ENCODE peak calls at places on chromosomes 13 and 19, in ten cellular contexts. One of them, this sample, is unnamed.

GRCh38 chr19:13298565-13299481 is 148.6 kb downstream of the IER2 start:
- DNase-seq in PC-3: no peak
- DNase-seq in esophagus squamous epithelium: no peak
- DNase-seq in fibroblast of the aortic adventitia: no peak
- DNase-seq in cardiac fibroblast: no peak
- DNase-seq in uterus: no peak
- DNase-seq in Peyer's patch: no peak
- DNase-seq in heart left ventricle: no peak
- DNase-seq in heart right ventricle: no peak
- DNase-seq in Caco-2: no peak
- DNase-seq in this sample: no peak

GRCh38 chr19:9858766-9859165 is 23.6 kb downstream of the PIN1 start:
- DNase-seq in PC-3: no peak
- DNase-seq in esophagus squamous epithelium: no peak
- DNase-seq in fibroblast of the aortic adventitia: no peak
- DNase-seq in cardiac fibroblast: no peak
- DNase-seq in uterus: no peak
- DNase-seq in Peyer's patch: no peak
- DNase-seq in heart left ventricle: no peak
- DNase-seq in heart right ventricle: no peak
- DNase-seq in Caco-2: no peak
- DNase-seq in this sample: no peak

GRCh38 chr19:52602931-52603330 is 32.8 kb downstream of the ZNF701 start:
- DNase-seq in PC-3: peak
- DNase-seq in esophagus squamous epithelium: no peak
- DNase-seq in fibroblast of the aortic adventitia: no peak
- DNase-seq in cardiac fibroblast: no peak
- DNase-seq in uterus: no peak
- DNase-seq in Peyer's patch: no peak
- DNase-seq in heart left ventricle: no peak
- DNase-seq in heart right ventricle: no peak
- DNase-seq in Caco-2: no peak
- DNase-seq in this sample: no peak

GRCh38 chr19:28908941-28909340 is 304.0 kb downstream of the UQCRFS1 start:
- DNase-seq in PC-3: no peak
- DNase-seq in esophagus squamous epithelium: no peak
- DNase-seq in fibroblast of the aortic adventitia: no peak
- DNase-seq in cardiac fibroblast: no peak
- DNase-seq in uterus: no peak
- DNase-seq in Peyer's patch: no peak
- DNase-seq in heart left ventricle: no peak
- DNase-seq in heart right ventricle: no peak
- DNase-seq in Caco-2: no peak
- DNase-seq in this sample: no peak

GRCh38 chr13:31175847-31176536 is 14.3 kb upstream of the HSPH1 start:
- DNase-seq in PC-3: no peak
- DNase-seq in esophagus squamous epithelium: no peak
- DNase-seq in fibroblast of the aortic adventitia: no peak
- DNase-seq in cardiac fibroblast: no peak
- DNase-seq in uterus: peak
- DNase-seq in Peyer's patch: no peak
- DNase-seq in heart left ventricle: no peak
- DNase-seq in heart right ventricle: no peak
- DNase-seq in Caco-2: no peak
- DNase-seq in this sample: no peak

GRCh38 chr13:73059460-73060250 is 850 bp downstream of the KLF5 start:
- DNase-seq in PC-3: peak
- DNase-seq in esophagus squamous epithelium: no peak
- DNase-seq in fibroblast of the aortic adventitia: no peak
- DNase-seq in cardiac fibroblast: no peak
- DNase-seq in uterus: peak
- DNase-seq in Peyer's patch: no peak
- DNase-seq in heart left ventricle: peak
- DNase-seq in heart right ventricle: peak
- DNase-seq in Caco-2: peak
- DNase-seq in this sample: peak

GRCh38 chr13:58893396-58893795 is 1261.9 kb downstream of the PCDH17 start:
- DNase-seq in PC-3: no peak
- DNase-seq in esophagus squamous epithelium: no peak
- DNase-seq in fibroblast of the aortic adventitia: no peak
- DNase-seq in cardiac fibroblast: no peak
- DNase-seq in uterus: no peak
- DNase-seq in Peyer's patch: no peak
- DNase-seq in heart left ventricle: no peak
- DNase-seq in heart right ventricle: no peak
- DNase-seq in Caco-2: no peak
- DNase-seq in this sample: peak

GRCh38 chr13:101453784-101454201 is 1.3 kb downstream of the ITGBL1 start:
- DNase-seq in PC-3: peak
- DNase-seq in esophagus squamous epithelium: no peak
- DNase-seq in fibroblast of the aortic adventitia: no peak
- DNase-seq in cardiac fibroblast: no peak
- DNase-seq in uterus: no peak
- DNase-seq in Peyer's patch: no peak
- DNase-seq in heart left ventricle: peak
- DNase-seq in heart right ventricle: no peak
- DNase-seq in Caco-2: no peak
- DNase-seq in this sample: no peak

GRCh38 chr19:5261151-5261890 is 79.3 kb downstream of the PTPRS start:
- DNase-seq in PC-3: peak
- DNase-seq in esophagus squamous epithelium: no peak
- DNase-seq in fibroblast of the aortic adventitia: no peak
- DNase-seq in cardiac fibroblast: no peak
- DNase-seq in uterus: no peak
- DNase-seq in Peyer's patch: no peak
- DNase-seq in heart left ventricle: no peak
- DNase-seq in heart right ventricle: no peak
- DNase-seq in Caco-2: no peak
- DNase-seq in this sample: no peak

GRCh38 chr19:5265260-5265659 is 75.4 kb downstream of the PTPRS start:
- DNase-seq in PC-3: no peak
- DNase-seq in esophagus squamous epithelium: no peak
- DNase-seq in fibroblast of the aortic adventitia: no peak
- DNase-seq in cardiac fibroblast: no peak
- DNase-seq in uterus: no peak
- DNase-seq in Peyer's patch: no peak
- DNase-seq in heart left ventricle: no peak
- DNase-seq in heart right ventricle: no peak
- DNase-seq in Caco-2: no peak
- DNase-seq in this sample: no peak

GRCh38 chr19:5262721-5263120 is 77.9 kb downstream of the PTPRS start:
- DNase-seq in PC-3: no peak
- DNase-seq in esophagus squamous epithelium: no peak
- DNase-seq in fibroblast of the aortic adventitia: no peak
- DNase-seq in cardiac fibroblast: no peak
- DNase-seq in uterus: no peak
- DNase-seq in Peyer's patch: no peak
- DNase-seq in heart left ventricle: no peak
- DNase-seq in heart right ventricle: no peak
- DNase-seq in Caco-2: no peak
- DNase-seq in this sample: no peak

GRCh38 chr19:5264453-5264852 is 76.2 kb downstream of the PTPRS start:
- DNase-seq in PC-3: no peak
- DNase-seq in esophagus squamous epithelium: no peak
- DNase-seq in fibroblast of the aortic adventitia: no peak
- DNase-seq in cardiac fibroblast: no peak
- DNase-seq in uterus: no peak
- DNase-seq in Peyer's patch: no peak
- DNase-seq in heart left ventricle: no peak
- DNase-seq in heart right ventricle: no peak
- DNase-seq in Caco-2: no peak
- DNase-seq in this sample: no peak

DNA sequence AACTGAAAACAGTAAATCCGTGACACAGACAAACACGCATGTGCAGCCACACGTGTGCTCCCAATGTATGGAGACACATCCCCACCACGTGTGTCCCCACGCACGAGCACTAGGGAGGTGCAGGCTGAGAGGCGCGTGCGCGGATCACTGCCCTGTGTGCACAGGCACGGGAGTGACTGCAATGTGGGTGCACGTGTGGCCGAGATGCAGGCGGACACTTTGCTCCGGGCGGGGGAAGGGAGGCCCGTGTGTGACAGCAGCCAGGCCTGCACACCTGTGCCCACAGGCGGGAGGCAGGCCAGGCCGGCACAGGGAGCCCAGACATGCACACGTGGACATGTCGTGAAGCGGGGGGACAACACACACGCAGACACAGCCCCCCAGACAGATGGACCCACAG is 77.0 kb downstream of the PTPRS start:
- DNase-seq in PC-3: no peak
- DNase-seq in esophagus squamous epithelium: no peak
- DNase-seq in fibroblast of the aortic adventitia: no peak
- DNase-seq in cardiac fibroblast: no peak
- DNase-seq in uterus: no peak
- DNase-seq in Peyer's patch: no peak
- DNase-seq in heart left ventricle: no peak
- DNase-seq in heart right ventricle: no peak
- DNase-seq in Caco-2: no peak
- DNase-seq in this sample: no peak
- H3K4me3 ChIP-seq in PC-3: no peak
- H3K4me3 ChIP-seq in esophagus squamous epithelium: no peak
- H3K4me3 ChIP-seq in fibroblast of the aortic adventitia: no peak
- H3K4me3 ChIP-seq in cardiac fibroblast: no peak
- H3K4me3 ChIP-seq in uterus: no peak
- H3K4me3 ChIP-seq in Peyer's patch: no peak
- H3K4me3 ChIP-seq in heart left ventricle: no peak
- H3K4me3 ChIP-seq in heart right ventricle: no peak
- H3K4me3 ChIP-seq in Caco-2: no peak
- H3K4me3 ChIP-seq in this sample: no peak

GRCh38 chr19:23762548-23762883 is 3.8 kb upstream of the ZNF681 start:
- DNase-seq in PC-3: no peak
- DNase-seq in esophagus squamous epithelium: no peak
- DNase-seq in fibroblast of the aortic adventitia: no peak
- DNase-seq in cardiac fibroblast: no peak
- DNase-seq in uterus: no peak
- DNase-seq in Peyer's patch: no peak
- DNase-seq in heart left ventricle: no peak
- DNase-seq in heart right ventricle: no peak
- DNase-seq in Caco-2: no peak
- DNase-seq in this sample: no peak
- H3K4me3 ChIP-seq in PC-3: peak
- H3K4me3 ChIP-seq in esophagus squamous epithelium: peak
- H3K4me3 ChIP-seq in fibroblast of the aortic adventitia: no peak
- H3K4me3 ChIP-seq in cardiac fibroblast: peak
- H3K4me3 ChIP-seq in uterus: peak
- H3K4me3 ChIP-seq in Peyer's patch: peak
- H3K4me3 ChIP-seq in heart left ventricle: peak
- H3K4me3 ChIP-seq in heart right ventricle: peak
- H3K4me3 ChIP-seq in Caco-2: no peak
- H3K4me3 ChIP-seq in this sample: peak

GRCh38 chr13:47190696-47191095 is 293.8 kb upstream of the HTR2A start:
- DNase-seq in PC-3: no peak
- DNase-seq in esophagus squamous epithelium: no peak
- DNase-seq in fibroblast of the aortic adventitia: no peak
- DNase-seq in cardiac fibroblast: no peak
- DNase-seq in uterus: no peak
- DNase-seq in Peyer's patch: no peak
- DNase-seq in heart left ventricle: no peak
- DNase-seq in heart right ventricle: no peak
- DNase-seq in Caco-2: no peak
- DNase-seq in this sample: peak

GRCh38 chr13:47184311-47184710 is 287.5 kb upstream of the HTR2A start:
- DNase-seq in PC-3: no peak
- DNase-seq in esophagus squamous epithelium: no peak
- DNase-seq in fibroblast of the aortic adventitia: peak
- DNase-seq in cardiac fibroblast: peak
- DNase-seq in uterus: no peak
- DNase-seq in Peyer's patch: no peak
- DNase-seq in heart left ventricle: no peak
- DNase-seq in heart right ventricle: no peak
- DNase-seq in Caco-2: no peak
- DNase-seq in this sample: no peak

DNA sequence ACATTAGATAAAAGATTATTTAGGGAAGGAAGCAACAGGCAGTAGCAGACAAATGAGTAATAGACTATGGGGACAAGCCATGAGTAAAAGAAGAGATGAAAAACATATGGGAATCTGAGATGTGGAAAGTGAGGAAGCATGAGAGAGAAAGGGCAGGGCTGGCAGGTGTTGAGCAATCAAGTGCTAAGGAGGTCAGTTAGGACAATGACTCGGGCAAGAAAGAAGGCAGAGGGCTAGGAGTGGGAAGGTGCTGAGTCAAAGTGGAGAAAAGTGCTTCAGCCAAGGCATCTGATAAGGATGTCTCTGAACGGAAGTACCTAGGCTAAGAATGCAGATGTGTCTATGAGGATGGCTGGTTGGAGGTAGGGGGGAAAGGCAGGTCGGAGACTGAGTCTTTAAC is 291.9 kb upstream of the HTR2A start:
- DNase-seq in PC-3: peak
- DNase-seq in esophagus squamous epithelium: no peak
- DNase-seq in fibroblast of the aortic adventitia: peak
- DNase-seq in cardiac fibroblast: peak
- DNase-seq in uterus: no peak
- DNase-seq in Peyer's patch: no peak
- DNase-seq in heart left ventricle: no peak
- DNase-seq in heart right ventricle: no peak
- DNase-seq in Caco-2: no peak
- DNase-seq in this sample: no peak
- H3K4me3 ChIP-seq in PC-3: no peak
- H3K4me3 ChIP-seq in esophagus squamous epithelium: no peak
- H3K4me3 ChIP-seq in fibroblast of the aortic adventitia: no peak
- H3K4me3 ChIP-seq in cardiac fibroblast: no peak
- H3K4me3 ChIP-seq in uterus: no peak
- H3K4me3 ChIP-seq in Peyer's patch: no peak
- H3K4me3 ChIP-seq in heart left ventricle: no peak
- H3K4me3 ChIP-seq in heart right ventricle: no peak
- H3K4me3 ChIP-seq in Caco-2: no peak
- H3K4me3 ChIP-seq in this sample: no peak

GRCh38 chr19:993831-994393 is 6.3 kb upstream of the GRIN3B start:
- DNase-seq in PC-3: no peak
- DNase-seq in esophagus squamous epithelium: no peak
- DNase-seq in fibroblast of the aortic adventitia: no peak
- DNase-seq in cardiac fibroblast: no peak
- DNase-seq in uterus: no peak
- DNase-seq in Peyer's patch: no peak
- DNase-seq in heart left ventricle: no peak
- DNase-seq in heart right ventricle: no peak
- DNase-seq in Caco-2: no peak
- DNase-seq in this sample: no peak

GRCh38 chr19:998064-998463 is 2.2 kb upstream of the GRIN3B start:
- DNase-seq in PC-3: no peak
- DNase-seq in esophagus squamous epithelium: no peak
- DNase-seq in fibroblast of the aortic adventitia: no peak
- DNase-seq in cardiac fibroblast: no peak
- DNase-seq in uterus: no peak
- DNase-seq in Peyer's patch: no peak
- DNase-seq in heart left ventricle: no peak
- DNase-seq in heart right ventricle: no peak
- DNase-seq in Caco-2: no peak
- DNase-seq in this sample: no peak

GRCh38 chr19:995051-995827 is 5.0 kb upstream of the GRIN3B start:
- DNase-seq in PC-3: no peak
- DNase-seq in esophagus squamous epithelium: no peak
- DNase-seq in fibroblast of the aortic adventitia: no peak
- DNase-seq in cardiac fibroblast: no peak
- DNase-seq in uterus: no peak
- DNase-seq in Peyer's patch: no peak
- DNase-seq in heart left ventricle: no peak
- DNase-seq in heart right ventricle: no peak
- DNase-seq in Caco-2: no peak
- DNase-seq in this sample: no peak

GRCh38 chr19:994516-994915 is 5.7 kb upstream of the GRIN3B start:
- DNase-seq in PC-3: no peak
- DNase-seq in esophagus squamous epithelium: no peak
- DNase-seq in fibroblast of the aortic adventitia: no peak
- DNase-seq in cardiac fibroblast: no peak
- DNase-seq in uterus: no peak
- DNase-seq in Peyer's patch: no peak
- DNase-seq in heart left ventricle: no peak
- DNase-seq in heart right ventricle: no peak
- DNase-seq in Caco-2: no peak
- DNase-seq in this sample: no peak

GRCh38 chr19:996051-996838 is 4.0 kb upstream of the GRIN3B start:
- DNase-seq in PC-3: peak
- DNase-seq in esophagus squamous epithelium: no peak
- DNase-seq in fibroblast of the aortic adventitia: peak
- DNase-seq in cardiac fibroblast: peak
- DNase-seq in uterus: no peak
- DNase-seq in Peyer's patch: peak
- DNase-seq in heart left ventricle: no peak
- DNase-seq in heart right ventricle: no peak
- DNase-seq in Caco-2: peak
- DNase-seq in this sample: peak
- H3K4me3 ChIP-seq in PC-3: peak
- H3K4me3 ChIP-seq in esophagus squamous epithelium: no peak
- H3K4me3 ChIP-seq in fibroblast of the aortic adventitia: peak
- H3K4me3 ChIP-seq in cardiac fibroblast: peak
- H3K4me3 ChIP-seq in uterus: no peak
- H3K4me3 ChIP-seq in Peyer's patch: no peak
- H3K4me3 ChIP-seq in heart left ventricle: no peak
- H3K4me3 ChIP-seq in heart right ventricle: no peak
- H3K4me3 ChIP-seq in Caco-2: peak
- H3K4me3 ChIP-seq in this sample: peak

This sample was measured in astrocyte of the spinal cord.